ENCODE peak calls at places on chromosomes 7 and 10, in nine cellular contexts. U, X, F, T, P, Z, D, C and R are unnamed samples.

GRCh38 chr7:106460792-106461254 is 176.0 kb upstream of the NAMPT start:
- DNase-seq in U (no peak), X (no peak), F (no peak), T (no peak), P (peak), Z (no peak), D (no peak), C (peak), R (no peak)

GRCh38 chr7:121525155-121525819 is 129.2 kb upstream of the FAM3C start:
- DNase-seq in U (no peak), X (no peak), F (no peak), T (no peak), P (no peak), Z (no peak), D (no peak), C (no peak), R (no peak)

GRCh38 chr7:108045669-108046068 is 42.7 kb upstream of the LAMB1 start:
- DNase-seq in U (no peak), X (no peak), F (no peak), T (no peak), P (no peak), Z (no peak), D (no peak), C (no peak), R (no peak)

GRCh38 chr10:131748191-131748590 is 152.6 kb upstream of the PPP2R2D start:
- DNase-seq in U (no peak), X (no peak), F (no peak), T (no peak), P (no peak), Z (no peak), D (peak), C (no peak), R (no peak)

GRCh38 chr10:131970946-131971345 is 10.8 kb downstream of the BNIP3 start:
- DNase-seq in U (no peak), X (no peak), F (peak), T (no peak), P (no peak), Z (no peak), D (no peak), C (no peak), R (no peak)

GRCh38 chr10:86058964-86059363 is 307.6 kb downstream of the GRID1 start:
- DNase-seq in U (no peak), X (no peak), F (no peak), T (no peak), P (no peak), Z (no peak), D (no peak), C (no peak), R (no peak)

GRCh38 chr7:78742694-78743093 is 710.8 kb downstream of the MAGI2 start:
- DNase-seq in U (no peak), X (no peak), F (no peak), T (no peak), P (no peak), Z (no peak), D (no peak), C (no peak), R (no peak)

GRCh38 chr7:151586531-151587270 is 67.0 kb upstream of the RHEB start:
- DNase-seq in U (no peak), X (no peak), F (no peak), T (no peak), P (no peak), Z (no peak), D (no peak), C (no peak), R (no peak)

GRCh38 chr10:15603446-15604011 is 116.2 kb downstream of the ITGA8 start:
- DNase-seq in U (no peak), X (no peak), F (no peak), T (no peak), P (no peak), Z (no peak), D (no peak), C (no peak), R (no peak)